ENCODE peak calls at places on chromosomes 6 and 20, in eight cellular contexts. One of them, this sample, is unnamed.

GRCh38 chr6:77638129-77638830 is 14.6 kb upstream of the MEI4 start:
- DNase-seq in pancreas: no peak
- DNase-seq in HCT116: no peak
- DNase-seq in K562: no peak
- DNase-seq in bronchial epithelial cell: no peak
- DNase-seq in sigmoid colon: no peak
- DNase-seq in BE2C: no peak
- DNase-seq in AG10803: no peak
- DNase-seq in this sample: peak

GRCh38 chr20:32829291-32830005 is 9.7 kb downstream of the MAPRE1 start:
- DNase-seq in AG10803: peak
- DNase-seq in sigmoid colon: peak
- DNase-seq in HCT116: no peak
- DNase-seq in pancreas: no peak
- DNase-seq in K562: no peak
- DNase-seq in BE2C: no peak
- DNase-seq in bronchial epithelial cell: no peak
- DNase-seq in this sample: no peak

GRCh38 chr6:138533667-138534066 is 34.4 kb upstream of the NHSL1 start:
- DNase-seq in AG10803: no peak
- DNase-seq in sigmoid colon: no peak
- DNase-seq in HCT116: no peak
- DNase-seq in BE2C: no peak
- DNase-seq in bronchial epithelial cell: no peak
- DNase-seq in K562: no peak
- DNase-seq in pancreas: no peak
- DNase-seq in this sample: no peak

GRCh38 chr20:19901226-19901625 is 115.9 kb upstream of the NAA20 start:
- DNase-seq in bronchial epithelial cell: no peak
- DNase-seq in sigmoid colon: no peak
- DNase-seq in BE2C: no peak
- DNase-seq in AG10803: no peak
- DNase-seq in pancreas: no peak
- DNase-seq in HCT116: no peak
- DNase-seq in K562: no peak
- DNase-seq in this sample: peak

GRCh38 chr6:161273356-161273751 is 507 bp downstream of the AGPAT4 start:
- DNase-seq in pancreas: no peak
- DNase-seq in sigmoid colon: peak
- DNase-seq in AG10803: peak
- DNase-seq in bronchial epithelial cell: peak
- DNase-seq in K562: no peak
- DNase-seq in HCT116: peak
- DNase-seq in BE2C: no peak
- DNase-seq in this sample: peak

GRCh38 chr6:114053791-114054190 is 82.8 kb upstream of the HDAC2 start:
- DNase-seq in sigmoid colon: no peak
- DNase-seq in bronchial epithelial cell: no peak
- DNase-seq in K562: no peak
- DNase-seq in pancreas: no peak
- DNase-seq in HCT116: no peak
- DNase-seq in BE2C: no peak
- DNase-seq in AG10803: no peak
- DNase-seq in this sample: no peak

GRCh38 chr20:13546497-13547131 is 92.1 kb downstream of the TASP1 start:
- DNase-seq in AG10803: peak
- DNase-seq in BE2C: peak
- DNase-seq in bronchial epithelial cell: peak
- DNase-seq in K562: peak
- DNase-seq in sigmoid colon: peak
- DNase-seq in HCT116: peak
- DNase-seq in pancreas: peak
- DNase-seq in this sample: peak

GRCh38 chr6:165770430-165771082 is 107.5 kb upstream of the PDE10A start:
- DNase-seq in sigmoid colon: no peak
- DNase-seq in bronchial epithelial cell: peak
- DNase-seq in HCT116: no peak
- DNase-seq in K562: no peak
- DNase-seq in pancreas: no peak
- DNase-seq in AG10803: peak
- DNase-seq in BE2C: no peak
- DNase-seq in this sample: peak

GRCh38 chr6:136647363-136647763 is 97.1 kb upstream of the MAP7 start:
- DNase-seq in K562: peak
- DNase-seq in sigmoid colon: no peak
- DNase-seq in bronchial epithelial cell: peak
- DNase-seq in pancreas: no peak
- DNase-seq in AG10803: peak
- DNase-seq in BE2C: no peak
- DNase-seq in HCT116: no peak
- DNase-seq in this sample: peak

GRCh38 chr6:81774542-81774941 is 22.1 kb upstream of the TENT5A start:
- DNase-seq in AG10803: no peak
- DNase-seq in pancreas: no peak
- DNase-seq in HCT116: no peak
- DNase-seq in bronchial epithelial cell: no peak
- DNase-seq in BE2C: no peak
- DNase-seq in K562: no peak
- DNase-seq in sigmoid colon: no peak
- DNase-seq in this sample: no peak

DNA sequence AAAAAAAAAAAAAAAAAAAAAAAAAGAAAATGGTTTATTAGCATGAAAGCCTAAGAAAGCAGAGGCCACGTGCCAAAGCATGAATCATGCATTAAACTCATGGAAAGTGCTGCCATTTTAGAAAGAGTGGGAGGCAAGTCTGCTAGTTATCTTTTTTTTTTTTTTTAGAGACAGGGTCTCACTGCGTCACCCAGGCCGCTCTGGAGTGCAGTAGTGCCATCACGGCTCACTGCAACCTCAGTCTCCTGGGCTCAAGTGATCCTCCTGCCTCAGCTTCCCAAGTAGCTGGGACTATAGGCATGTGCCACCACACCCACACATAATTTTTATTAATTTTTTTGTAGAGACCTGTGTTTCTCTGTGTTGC is 5.2 kb downstream of the VWA7 start:
- DNase-seq in BE2C: no peak
- DNase-seq in HCT116: no peak
- DNase-seq in bronchial epithelial cell: no peak
- DNase-seq in sigmoid colon: no peak
- DNase-seq in AG10803: no peak
- DNase-seq in K562: peak
- DNase-seq in pancreas: peak
- DNase-seq in this sample: peak
- H3K4me3 ChIP-seq in BE2C: no peak
- H3K4me3 ChIP-seq in HCT116: no peak
- H3K4me3 ChIP-seq in bronchial epithelial cell: no peak
- H3K4me3 ChIP-seq in sigmoid colon: no peak
- H3K4me3 ChIP-seq in AG10803: no peak
- H3K4me3 ChIP-seq in K562: no peak
- H3K4me3 ChIP-seq in pancreas: no peak
- H3K4me3 ChIP-seq in this sample: no peak

GRCh38 chr20:58876437-58876836 is 23.9 kb downstream of the GNAS start:
- DNase-seq in AG10803: no peak
- DNase-seq in HCT116: no peak
- DNase-seq in bronchial epithelial cell: no peak
- DNase-seq in sigmoid colon: no peak
- DNase-seq in pancreas: no peak
- DNase-seq in K562: no peak
- DNase-seq in BE2C: no peak
- DNase-seq in this sample: no peak

GRCh38 chr20:58875541-58876134 is 23.1 kb downstream of the GNAS start:
- DNase-seq in BE2C: no peak
- DNase-seq in K562: peak
- DNase-seq in pancreas: no peak
- DNase-seq in sigmoid colon: no peak
- DNase-seq in bronchial epithelial cell: no peak
- DNase-seq in HCT116: no peak
- DNase-seq in AG10803: no peak
- DNase-seq in this sample: no peak

GRCh38 chr20:58878399-58878798 is 25.9 kb downstream of the GNAS start:
- DNase-seq in pancreas: no peak
- DNase-seq in HCT116: no peak
- DNase-seq in sigmoid colon: no peak
- DNase-seq in AG10803: no peak
- DNase-seq in bronchial epithelial cell: no peak
- DNase-seq in BE2C: no peak
- DNase-seq in K562: no peak
- DNase-seq in this sample: no peak

GRCh38 chr20:58875111-58875510 is 22.6 kb downstream of the GNAS start:
- DNase-seq in AG10803: no peak
- DNase-seq in pancreas: no peak
- DNase-seq in K562: no peak
- DNase-seq in BE2C: no peak
- DNase-seq in bronchial epithelial cell: no peak
- DNase-seq in sigmoid colon: no peak
- DNase-seq in HCT116: no peak
- DNase-seq in this sample: no peak

DNA sequence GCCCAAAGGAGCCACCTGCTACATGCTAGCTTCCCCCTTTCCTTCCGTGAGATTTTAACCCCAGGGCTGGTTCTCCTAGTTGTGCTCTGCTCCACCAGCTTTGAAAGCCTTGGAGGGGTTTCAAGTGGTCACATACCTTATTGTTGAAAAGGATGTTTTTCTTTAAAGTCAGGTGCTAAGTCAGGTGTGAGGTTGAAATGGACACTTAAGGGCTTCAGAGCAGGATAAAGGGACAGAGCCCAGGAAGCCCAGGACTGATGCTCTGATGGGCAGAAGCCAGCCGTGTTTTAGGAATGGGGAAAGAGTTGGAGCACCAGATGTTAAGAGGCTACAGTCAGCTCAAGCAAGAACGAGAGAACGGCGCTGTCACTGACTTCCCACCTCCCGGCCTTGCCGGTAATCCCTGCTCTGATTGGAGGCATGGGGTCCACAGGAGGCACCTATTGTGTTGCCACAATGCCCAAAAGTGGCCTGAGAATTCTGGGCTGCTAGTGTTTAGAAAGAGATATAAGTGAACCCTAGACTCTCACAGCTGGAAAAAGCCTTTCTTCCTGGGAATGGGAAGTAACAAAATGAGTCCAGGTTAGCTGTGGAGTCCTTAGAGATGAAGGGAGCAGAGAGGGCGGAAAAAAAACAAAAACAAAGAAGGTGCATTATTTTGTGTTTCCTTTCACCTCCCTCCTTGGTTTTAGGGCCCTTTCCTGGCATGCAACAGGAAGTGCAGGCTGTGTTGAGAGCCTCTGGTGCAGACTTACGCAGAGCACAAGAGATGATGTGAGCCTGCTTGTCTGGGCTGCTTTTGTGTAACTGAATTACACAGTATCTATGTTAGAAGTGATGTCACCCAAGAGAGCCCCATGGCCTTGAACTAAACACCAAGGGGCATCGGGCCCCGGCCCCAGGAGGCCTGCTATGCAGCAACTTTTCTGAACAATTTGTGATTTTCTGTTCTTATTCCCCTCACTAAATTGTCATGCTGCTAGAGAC is 25.2 kb downstream of the GNAS start:
- DNase-seq in HCT116: no peak
- DNase-seq in AG10803: no peak
- DNase-seq in K562: no peak
- DNase-seq in pancreas: no peak
- DNase-seq in BE2C: peak
- DNase-seq in bronchial epithelial cell: no peak
- DNase-seq in sigmoid colon: no peak
- DNase-seq in this sample: no peak
- H3K4me3 ChIP-seq in HCT116: no peak
- H3K4me3 ChIP-seq in AG10803: no peak
- H3K4me3 ChIP-seq in K562: no peak
- H3K4me3 ChIP-seq in pancreas: no peak
- H3K4me3 ChIP-seq in BE2C: peak
- H3K4me3 ChIP-seq in bronchial epithelial cell: no peak
- H3K4me3 ChIP-seq in sigmoid colon: no peak
- H3K4me3 ChIP-seq in this sample: no peak

DNA sequence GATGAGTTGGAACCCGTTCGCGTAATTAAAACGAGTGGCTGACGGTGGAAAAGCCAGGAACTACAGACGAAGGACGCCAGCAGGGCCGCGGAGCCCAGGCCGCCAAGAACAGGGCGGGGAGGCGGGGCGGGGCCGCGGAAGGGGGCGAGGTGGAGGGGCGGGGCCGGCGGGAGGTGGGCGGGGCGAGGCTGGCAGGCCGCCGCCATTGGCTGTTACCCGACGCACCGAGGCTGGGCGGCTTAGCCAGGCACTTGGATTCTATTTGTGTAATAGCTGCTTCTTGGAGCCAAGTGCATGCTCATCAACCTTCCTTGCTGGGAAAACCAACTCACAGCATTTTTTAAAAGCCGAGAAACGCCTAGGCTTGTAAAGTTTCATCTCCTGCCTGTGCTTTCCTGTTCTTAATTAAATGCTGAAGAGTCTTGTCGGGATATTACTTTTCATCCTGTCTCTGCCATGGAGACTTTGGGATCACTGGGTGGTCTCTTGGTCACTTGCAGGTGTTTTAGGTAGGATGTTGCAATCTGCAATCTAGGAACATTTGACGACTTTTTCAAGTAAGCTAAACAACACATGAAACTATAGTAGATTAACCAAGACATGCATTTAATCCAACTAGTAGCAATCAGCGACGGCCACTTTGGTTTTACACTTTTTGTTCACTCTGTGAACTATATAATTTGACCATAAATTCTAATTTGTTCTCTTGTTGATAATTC is 245.0 kb downstream of the ARID1B start:
- DNase-seq in sigmoid colon: peak
- DNase-seq in bronchial epithelial cell: peak
- DNase-seq in K562: peak
- DNase-seq in HCT116: peak
- DNase-seq in pancreas: peak
- DNase-seq in BE2C: peak
- DNase-seq in AG10803: peak
- DNase-seq in this sample: peak
- H3K4me3 ChIP-seq in sigmoid colon: peak
- H3K4me3 ChIP-seq in bronchial epithelial cell: peak
- H3K4me3 ChIP-seq in K562: peak
- H3K4me3 ChIP-seq in HCT116: peak
- H3K4me3 ChIP-seq in pancreas: peak
- H3K4me3 ChIP-seq in BE2C: peak
- H3K4me3 ChIP-seq in AG10803: peak
- H3K4me3 ChIP-seq in this sample: peak

GRCh38 chr20:62289898-62290297 is 12.9 kb upstream of the ADRM1 start:
- DNase-seq in pancreas: peak
- DNase-seq in AG10803: no peak
- DNase-seq in bronchial epithelial cell: no peak
- DNase-seq in sigmoid colon: no peak
- DNase-seq in BE2C: no peak
- DNase-seq in K562: no peak
- DNase-seq in HCT116: no peak
- DNase-seq in this sample: no peak

GRCh38 chr20:62287129-62287528 is 15.7 kb upstream of the ADRM1 start:
- DNase-seq in BE2C: no peak
- DNase-seq in K562: no peak
- DNase-seq in sigmoid colon: no peak
- DNase-seq in HCT116: no peak
- DNase-seq in AG10803: no peak
- DNase-seq in pancreas: no peak
- DNase-seq in bronchial epithelial cell: no peak
- DNase-seq in this sample: no peak

GRCh38 chr20:62288535-62289105 is 14.2 kb upstream of the ADRM1 start:
- DNase-seq in BE2C: no peak
- DNase-seq in K562: no peak
- DNase-seq in HCT116: no peak
- DNase-seq in pancreas: peak
- DNase-seq in bronchial epithelial cell: no peak
- DNase-seq in AG10803: no peak
- DNase-seq in sigmoid colon: no peak
- DNase-seq in this sample: no peak

GRCh38 chr20:62287759-62288534 is 14.8 kb upstream of the ADRM1 start:
- DNase-seq in K562: no peak
- DNase-seq in bronchial epithelial cell: peak
- DNase-seq in AG10803: no peak
- DNase-seq in sigmoid colon: no peak
- DNase-seq in pancreas: peak
- DNase-seq in BE2C: no peak
- DNase-seq in HCT116: no peak
- DNase-seq in this sample: no peak

GRCh38 chr20:62289131-62289530 is 13.7 kb upstream of the ADRM1 start:
- DNase-seq in AG10803: no peak
- DNase-seq in K562: no peak
- DNase-seq in bronchial epithelial cell: no peak
- DNase-seq in sigmoid colon: no peak
- DNase-seq in pancreas: peak
- DNase-seq in HCT116: no peak
- DNase-seq in BE2C: no peak
- DNase-seq in this sample: no peak
- H3K4me3 ChIP-seq in AG10803: no peak
- H3K4me3 ChIP-seq in K562: no peak
- H3K4me3 ChIP-seq in bronchial epithelial cell: no peak
- H3K4me3 ChIP-seq in sigmoid colon: no peak
- H3K4me3 ChIP-seq in pancreas: no peak
- H3K4me3 ChIP-seq in HCT116: no peak
- H3K4me3 ChIP-seq in BE2C: no peak
- H3K4me3 ChIP-seq in this sample: no peak

This sample was measured in cardiac fibroblast.